ENCODE peak calls at places on chromosomes 2 and 18, in nine cellular contexts. One of them, this sample, is unnamed.

GRCh38 chr18:77811510-77811909 is 561.9 kb downstream of the GALR1 start:
- DNase-seq in stimulated activated CD8-positive, alpha-beta memory T cell treated with anti-CD3 and anti-CD28 coated beads, Interleukin-12 subunit alpha, Interleukin-12 subunit beta, amount 100 ng/mL, for 4 hours: no peak
- DNase-seq in activated naive CD4-positive, alpha-beta T cell treated with anti-CD3 and anti-CD28 coated beads, Interleukin-2, amount 50 U/mL, for 16 hours: no peak
- DNase-seq in kidney epithelial cell: no peak
- DNase-seq in activated CD4-positive, alpha-beta T cell treated with anti-CD3 and anti-CD28 coated beads, Interleukin-2, amount 50 U/mL, for 4 hours: no peak
- DNase-seq in HT1080: peak
- DNase-seq in right lobe of liver: no peak
- DNase-seq in neural progenitor cell: no peak
- DNase-seq in HCEC 1CT: no peak
- DNase-seq in this sample: no peak

GRCh38 chr2:181752301-181752700 is 72.0 kb upstream of the NEUROD1 start:
- DNase-seq in stimulated activated CD8-positive, alpha-beta memory T cell treated with anti-CD3 and anti-CD28 coated beads, Interleukin-12 subunit alpha, Interleukin-12 subunit beta, amount 100 ng/mL, for 4 hours: no peak
- DNase-seq in activated naive CD4-positive, alpha-beta T cell treated with anti-CD3 and anti-CD28 coated beads, Interleukin-2, amount 50 U/mL, for 16 hours: no peak
- DNase-seq in kidney epithelial cell: no peak
- DNase-seq in activated CD4-positive, alpha-beta T cell treated with anti-CD3 and anti-CD28 coated beads, Interleukin-2, amount 50 U/mL, for 4 hours: no peak
- DNase-seq in HT1080: no peak
- DNase-seq in right lobe of liver: no peak
- DNase-seq in neural progenitor cell: no peak
- DNase-seq in HCEC 1CT: no peak
- DNase-seq in this sample: no peak

GRCh38 chr2:234493117-234493516 is 3.8 kb downstream of the ARL4C start:
- DNase-seq in stimulated activated CD8-positive, alpha-beta memory T cell treated with anti-CD3 and anti-CD28 coated beads, Interleukin-12 subunit alpha, Interleukin-12 subunit beta, amount 100 ng/mL, for 4 hours: no peak
- DNase-seq in activated naive CD4-positive, alpha-beta T cell treated with anti-CD3 and anti-CD28 coated beads, Interleukin-2, amount 50 U/mL, for 16 hours: no peak
- DNase-seq in kidney epithelial cell: no peak
- DNase-seq in activated CD4-positive, alpha-beta T cell treated with anti-CD3 and anti-CD28 coated beads, Interleukin-2, amount 50 U/mL, for 4 hours: no peak
- DNase-seq in HT1080: no peak
- DNase-seq in right lobe of liver: no peak
- DNase-seq in neural progenitor cell: peak
- DNase-seq in HCEC 1CT: no peak
- DNase-seq in this sample: no peak

GRCh38 chr2:163800889-163801498 is 65.2 kb upstream of the FIGN start:
- DNase-seq in stimulated activated CD8-positive, alpha-beta memory T cell treated with anti-CD3 and anti-CD28 coated beads, Interleukin-12 subunit alpha, Interleukin-12 subunit beta, amount 100 ng/mL, for 4 hours: no peak
- DNase-seq in activated naive CD4-positive, alpha-beta T cell treated with anti-CD3 and anti-CD28 coated beads, Interleukin-2, amount 50 U/mL, for 16 hours: no peak
- DNase-seq in kidney epithelial cell: peak
- DNase-seq in activated CD4-positive, alpha-beta T cell treated with anti-CD3 and anti-CD28 coated beads, Interleukin-2, amount 50 U/mL, for 4 hours: no peak
- DNase-seq in HT1080: no peak
- DNase-seq in right lobe of liver: no peak
- DNase-seq in neural progenitor cell: peak
- DNase-seq in HCEC 1CT: peak
- DNase-seq in this sample: no peak

GRCh38 chr2:132911726-132912724 is 242.0 kb upstream of the LYPD1 start:
- DNase-seq in stimulated activated CD8-positive, alpha-beta memory T cell treated with anti-CD3 and anti-CD28 coated beads, Interleukin-12 subunit alpha, Interleukin-12 subunit beta, amount 100 ng/mL, for 4 hours: no peak
- DNase-seq in activated naive CD4-positive, alpha-beta T cell treated with anti-CD3 and anti-CD28 coated beads, Interleukin-2, amount 50 U/mL, for 16 hours: no peak
- DNase-seq in kidney epithelial cell: no peak
- DNase-seq in activated CD4-positive, alpha-beta T cell treated with anti-CD3 and anti-CD28 coated beads, Interleukin-2, amount 50 U/mL, for 4 hours: no peak
- DNase-seq in HT1080: no peak
- DNase-seq in right lobe of liver: no peak
- DNase-seq in neural progenitor cell: peak
- DNase-seq in HCEC 1CT: no peak
- DNase-seq in this sample: peak

GRCh38 chr2:160472839-160473251 is 20.8 kb downstream of the RBMS1 start:
- DNase-seq in stimulated activated CD8-positive, alpha-beta memory T cell treated with anti-CD3 and anti-CD28 coated beads, Interleukin-12 subunit alpha, Interleukin-12 subunit beta, amount 100 ng/mL, for 4 hours: no peak
- DNase-seq in activated naive CD4-positive, alpha-beta T cell treated with anti-CD3 and anti-CD28 coated beads, Interleukin-2, amount 50 U/mL, for 16 hours: no peak
- DNase-seq in kidney epithelial cell: no peak
- DNase-seq in activated CD4-positive, alpha-beta T cell treated with anti-CD3 and anti-CD28 coated beads, Interleukin-2, amount 50 U/mL, for 4 hours: no peak
- DNase-seq in HT1080: no peak
- DNase-seq in right lobe of liver: no peak
- DNase-seq in neural progenitor cell: peak
- DNase-seq in HCEC 1CT: peak
- DNase-seq in this sample: no peak

GRCh38 chr2:153873062-153874048 is 1.6 kb downstream of the GALNT13 start:
- DNase-seq in stimulated activated CD8-positive, alpha-beta memory T cell treated with anti-CD3 and anti-CD28 coated beads, Interleukin-12 subunit alpha, Interleukin-12 subunit beta, amount 100 ng/mL, for 4 hours: no peak
- DNase-seq in activated naive CD4-positive, alpha-beta T cell treated with anti-CD3 and anti-CD28 coated beads, Interleukin-2, amount 50 U/mL, for 16 hours: no peak
- DNase-seq in kidney epithelial cell: no peak
- DNase-seq in activated CD4-positive, alpha-beta T cell treated with anti-CD3 and anti-CD28 coated beads, Interleukin-2, amount 50 U/mL, for 4 hours: no peak
- DNase-seq in HT1080: peak
- DNase-seq in right lobe of liver: peak
- DNase-seq in neural progenitor cell: peak
- DNase-seq in HCEC 1CT: no peak
- DNase-seq in this sample: no peak

GRCh38 chr18:25456284-25456683 is 104.3 kb upstream of the ZNF521 start:
- DNase-seq in stimulated activated CD8-positive, alpha-beta memory T cell treated with anti-CD3 and anti-CD28 coated beads, Interleukin-12 subunit alpha, Interleukin-12 subunit beta, amount 100 ng/mL, for 4 hours: no peak
- DNase-seq in activated naive CD4-positive, alpha-beta T cell treated with anti-CD3 and anti-CD28 coated beads, Interleukin-2, amount 50 U/mL, for 16 hours: no peak
- DNase-seq in kidney epithelial cell: no peak
- DNase-seq in activated CD4-positive, alpha-beta T cell treated with anti-CD3 and anti-CD28 coated beads, Interleukin-2, amount 50 U/mL, for 4 hours: no peak
- DNase-seq in HT1080: no peak
- DNase-seq in right lobe of liver: no peak
- DNase-seq in neural progenitor cell: no peak
- DNase-seq in HCEC 1CT: no peak
- DNase-seq in this sample: no peak

GRCh38 chr2:181104512-181105121 is 124.2 kb downstream of the UBE2E3 start:
- DNase-seq in stimulated activated CD8-positive, alpha-beta memory T cell treated with anti-CD3 and anti-CD28 coated beads, Interleukin-12 subunit alpha, Interleukin-12 subunit beta, amount 100 ng/mL, for 4 hours: no peak
- DNase-seq in activated naive CD4-positive, alpha-beta T cell treated with anti-CD3 and anti-CD28 coated beads, Interleukin-2, amount 50 U/mL, for 16 hours: no peak
- DNase-seq in kidney epithelial cell: no peak
- DNase-seq in activated CD4-positive, alpha-beta T cell treated with anti-CD3 and anti-CD28 coated beads, Interleukin-2, amount 50 U/mL, for 4 hours: no peak
- DNase-seq in HT1080: peak
- DNase-seq in right lobe of liver: no peak
- DNase-seq in neural progenitor cell: peak
- DNase-seq in HCEC 1CT: peak
- DNase-seq in this sample: no peak

GRCh38 chr2:25851740-25852503 is 26.4 kb downstream of the ASXL2 start:
- DNase-seq in stimulated activated CD8-positive, alpha-beta memory T cell treated with anti-CD3 and anti-CD28 coated beads, Interleukin-12 subunit alpha, Interleukin-12 subunit beta, amount 100 ng/mL, for 4 hours: no peak
- DNase-seq in activated naive CD4-positive, alpha-beta T cell treated with anti-CD3 and anti-CD28 coated beads, Interleukin-2, amount 50 U/mL, for 16 hours: no peak
- DNase-seq in kidney epithelial cell: peak
- DNase-seq in activated CD4-positive, alpha-beta T cell treated with anti-CD3 and anti-CD28 coated beads, Interleukin-2, amount 50 U/mL, for 4 hours: no peak
- DNase-seq in HT1080: peak
- DNase-seq in right lobe of liver: peak
- DNase-seq in neural progenitor cell: peak
- DNase-seq in HCEC 1CT: peak
- DNase-seq in this sample: no peak

GRCh38 chr2:222977121-222977520 is 74.9 kb upstream of the KCNE4 start:
- DNase-seq in stimulated activated CD8-positive, alpha-beta memory T cell treated with anti-CD3 and anti-CD28 coated beads, Interleukin-12 subunit alpha, Interleukin-12 subunit beta, amount 100 ng/mL, for 4 hours: no peak
- DNase-seq in activated naive CD4-positive, alpha-beta T cell treated with anti-CD3 and anti-CD28 coated beads, Interleukin-2, amount 50 U/mL, for 16 hours: no peak
- DNase-seq in kidney epithelial cell: no peak
- DNase-seq in activated CD4-positive, alpha-beta T cell treated with anti-CD3 and anti-CD28 coated beads, Interleukin-2, amount 50 U/mL, for 4 hours: no peak
- DNase-seq in HT1080: no peak
- DNase-seq in right lobe of liver: no peak
- DNase-seq in neural progenitor cell: no peak
- DNase-seq in HCEC 1CT: no peak
- DNase-seq in this sample: no peak

GRCh38 chr18:63907649-63908048 is at the start of gene SERPINB10:
- DNase-seq in stimulated activated CD8-positive, alpha-beta memory T cell treated with anti-CD3 and anti-CD28 coated beads, Interleukin-12 subunit alpha, Interleukin-12 subunit beta, amount 100 ng/mL, for 4 hours: no peak
- DNase-seq in activated naive CD4-positive, alpha-beta T cell treated with anti-CD3 and anti-CD28 coated beads, Interleukin-2, amount 50 U/mL, for 16 hours: no peak
- DNase-seq in kidney epithelial cell: no peak
- DNase-seq in activated CD4-positive, alpha-beta T cell treated with anti-CD3 and anti-CD28 coated beads, Interleukin-2, amount 50 U/mL, for 4 hours: no peak
- DNase-seq in HT1080: no peak
- DNase-seq in right lobe of liver: no peak
- DNase-seq in neural progenitor cell: no peak
- DNase-seq in HCEC 1CT: no peak
- DNase-seq in this sample: no peak

GRCh38 chr2:43331428-43331827 is 105.0 kb upstream of the ZFP36L2 start:
- DNase-seq in stimulated activated CD8-positive, alpha-beta memory T cell treated with anti-CD3 and anti-CD28 coated beads, Interleukin-12 subunit alpha, Interleukin-12 subunit beta, amount 100 ng/mL, for 4 hours: no peak
- DNase-seq in activated naive CD4-positive, alpha-beta T cell treated with anti-CD3 and anti-CD28 coated beads, Interleukin-2, amount 50 U/mL, for 16 hours: no peak
- DNase-seq in kidney epithelial cell: no peak
- DNase-seq in activated CD4-positive, alpha-beta T cell treated with anti-CD3 and anti-CD28 coated beads, Interleukin-2, amount 50 U/mL, for 4 hours: no peak
- DNase-seq in HT1080: no peak
- DNase-seq in right lobe of liver: no peak
- DNase-seq in neural progenitor cell: no peak
- DNase-seq in HCEC 1CT: no peak
- DNase-seq in this sample: no peak

GRCh38 chr2:47236503-47237215 is 81.6 kb upstream of the STPG4 start:
- DNase-seq in stimulated activated CD8-positive, alpha-beta memory T cell treated with anti-CD3 and anti-CD28 coated beads, Interleukin-12 subunit alpha, Interleukin-12 subunit beta, amount 100 ng/mL, for 4 hours: no peak
- DNase-seq in activated naive CD4-positive, alpha-beta T cell treated with anti-CD3 and anti-CD28 coated beads, Interleukin-2, amount 50 U/mL, for 16 hours: no peak
- DNase-seq in kidney epithelial cell: no peak
- DNase-seq in activated CD4-positive, alpha-beta T cell treated with anti-CD3 and anti-CD28 coated beads, Interleukin-2, amount 50 U/mL, for 4 hours: no peak
- DNase-seq in HT1080: no peak
- DNase-seq in right lobe of liver: no peak
- DNase-seq in neural progenitor cell: peak
- DNase-seq in HCEC 1CT: no peak
- DNase-seq in this sample: no peak

GRCh38 chr2:169087757-169088379 is 18.5 kb downstream of the DHRS9 start:
- DNase-seq in stimulated activated CD8-positive, alpha-beta memory T cell treated with anti-CD3 and anti-CD28 coated beads, Interleukin-12 subunit alpha, Interleukin-12 subunit beta, amount 100 ng/mL, for 4 hours: no peak
- DNase-seq in activated naive CD4-positive, alpha-beta T cell treated with anti-CD3 and anti-CD28 coated beads, Interleukin-2, amount 50 U/mL, for 16 hours: no peak
- DNase-seq in kidney epithelial cell: no peak
- DNase-seq in activated CD4-positive, alpha-beta T cell treated with anti-CD3 and anti-CD28 coated beads, Interleukin-2, amount 50 U/mL, for 4 hours: no peak
- DNase-seq in HT1080: no peak
- DNase-seq in right lobe of liver: no peak
- DNase-seq in neural progenitor cell: no peak
- DNase-seq in HCEC 1CT: no peak
- DNase-seq in this sample: no peak

GRCh38 chr18:50428531-50429206 is 53.8 kb downstream of the SKA1 start:
- DNase-seq in stimulated activated CD8-positive, alpha-beta memory T cell treated with anti-CD3 and anti-CD28 coated beads, Interleukin-12 subunit alpha, Interleukin-12 subunit beta, amount 100 ng/mL, for 4 hours: no peak
- DNase-seq in activated naive CD4-positive, alpha-beta T cell treated with anti-CD3 and anti-CD28 coated beads, Interleukin-2, amount 50 U/mL, for 16 hours: no peak
- DNase-seq in kidney epithelial cell: no peak
- DNase-seq in activated CD4-positive, alpha-beta T cell treated with anti-CD3 and anti-CD28 coated beads, Interleukin-2, amount 50 U/mL, for 4 hours: no peak
- DNase-seq in HT1080: no peak
- DNase-seq in right lobe of liver: no peak
- DNase-seq in neural progenitor cell: no peak
- DNase-seq in HCEC 1CT: no peak
- DNase-seq in this sample: no peak

GRCh38 chr2:144496067-144496466 is 23.9 kb downstream of the ZEB2 start:
- DNase-seq in stimulated activated CD8-positive, alpha-beta memory T cell treated with anti-CD3 and anti-CD28 coated beads, Interleukin-12 subunit alpha, Interleukin-12 subunit beta, amount 100 ng/mL, for 4 hours: no peak
- DNase-seq in activated naive CD4-positive, alpha-beta T cell treated with anti-CD3 and anti-CD28 coated beads, Interleukin-2, amount 50 U/mL, for 16 hours: no peak
- DNase-seq in kidney epithelial cell: no peak
- DNase-seq in activated CD4-positive, alpha-beta T cell treated with anti-CD3 and anti-CD28 coated beads, Interleukin-2, amount 50 U/mL, for 4 hours: no peak
- DNase-seq in HT1080: no peak
- DNase-seq in right lobe of liver: no peak
- DNase-seq in neural progenitor cell: no peak
- DNase-seq in HCEC 1CT: no peak
- DNase-seq in this sample: no peak

GRCh38 chr18:13562494-13563029 is 163.8 kb downstream of the FAM210A start:
- DNase-seq in stimulated activated CD8-positive, alpha-beta memory T cell treated with anti-CD3 and anti-CD28 coated beads, Interleukin-12 subunit alpha, Interleukin-12 subunit beta, amount 100 ng/mL, for 4 hours: peak
- DNase-seq in activated naive CD4-positive, alpha-beta T cell treated with anti-CD3 and anti-CD28 coated beads, Interleukin-2, amount 50 U/mL, for 16 hours: peak
- DNase-seq in kidney epithelial cell: no peak
- DNase-seq in activated CD4-positive, alpha-beta T cell treated with anti-CD3 and anti-CD28 coated beads, Interleukin-2, amount 50 U/mL, for 4 hours: peak
- DNase-seq in HT1080: no peak
- DNase-seq in right lobe of liver: no peak
- DNase-seq in neural progenitor cell: no peak
- DNase-seq in HCEC 1CT: no peak
- DNase-seq in this sample: no peak

GRCh38 chr18:45441110-45441842 is 174.0 kb upstream of the SLC14A2 start:
- DNase-seq in stimulated activated CD8-positive, alpha-beta memory T cell treated with anti-CD3 and anti-CD28 coated beads, Interleukin-12 subunit alpha, Interleukin-12 subunit beta, amount 100 ng/mL, for 4 hours: no peak
- DNase-seq in activated naive CD4-positive, alpha-beta T cell treated with anti-CD3 and anti-CD28 coated beads, Interleukin-2, amount 50 U/mL, for 16 hours: no peak
- DNase-seq in kidney epithelial cell: no peak
- DNase-seq in activated CD4-positive, alpha-beta T cell treated with anti-CD3 and anti-CD28 coated beads, Interleukin-2, amount 50 U/mL, for 4 hours: no peak
- DNase-seq in HT1080: peak
- DNase-seq in right lobe of liver: no peak
- DNase-seq in neural progenitor cell: no peak
- DNase-seq in HCEC 1CT: no peak
- DNase-seq in this sample: no peak

GRCh38 chr2:105497094-105497493 is 98.2 kb upstream of the FHL2 start:
- DNase-seq in stimulated activated CD8-positive, alpha-beta memory T cell treated with anti-CD3 and anti-CD28 coated beads, Interleukin-12 subunit alpha, Interleukin-12 subunit beta, amount 100 ng/mL, for 4 hours: no peak
- DNase-seq in activated naive CD4-positive, alpha-beta T cell treated with anti-CD3 and anti-CD28 coated beads, Interleukin-2, amount 50 U/mL, for 16 hours: no peak
- DNase-seq in kidney epithelial cell: no peak
- DNase-seq in activated CD4-positive, alpha-beta T cell treated with anti-CD3 and anti-CD28 coated beads, Interleukin-2, amount 50 U/mL, for 4 hours: no peak
- DNase-seq in HT1080: no peak
- DNase-seq in right lobe of liver: no peak
- DNase-seq in neural progenitor cell: no peak
- DNase-seq in HCEC 1CT: no peak
- DNase-seq in this sample: no peak